ENCODE peak calls at places on chromosomes 16 and 17, in four cellular contexts. T, N, E and Z are unnamed samples.

GRCh38 chr17:81272616-81273015 is 22.5 kb downstream of the SLC38A10 start:
- DNase-seq in N (no peak), E (no peak), T (no peak), Z (no peak)

GRCh38 chr16:80718480-80719220 is 85.7 kb downstream of the CDYL2 start:
- DNase-seq in T (peak; percentile 34), E (no peak), N (no peak), Z (peak; percentile 62)

GRCh38 chr17:49565948-49566491 is 9.7 kb upstream of the NXPH3 start:
- DNase-seq in N (no peak), T (no peak), E (no peak), Z (peak; percentile 47)

GRCh38 chr17:39737331-39737760 is 392 bp upstream of the GRB7 start:
- DNase-seq in N (no peak), T (no peak), E (no peak), Z (no peak)

GRCh38 chr16:82748026-82748425 is 121.3 kb downstream of the CDH13 start:
- DNase-seq in E (no peak), T (peak; percentile 18), N (no peak), Z (peak; percentile 92)

GRCh38 chr17:55726440-55726839 is 3.8 kb upstream of the TMEM100 start:
- DNase-seq in N (no peak), T (no peak), E (no peak), Z (peak; percentile 100)

GRCh38 chr16:63655846-63656245 is 1466.0 kb downstream of the CDH11 start:
- DNase-seq in T (no peak), N (no peak), E (no peak), Z (no peak)

GRCh38 chr16:68297908-68298307 is 12.8 kb downstream of the SLC7A6OS start:
- DNase-seq in T (no peak), N (no peak), E (no peak), Z (no peak)

GRCh38 chr16:27067138-27067537 is 411 bp downstream of the C16orf82 start:
- DNase-seq in E (no peak), N (no peak), T (no peak), Z (no peak)

GRCh38 chr17:42518755-42519545 is 17.1 kb upstream of the NAGLU start:
- DNase-seq in T (no peak), E (no peak), N (no peak), Z (peak; percentile 86)

GRCh38 chr17:18031955-18032354 is 7.0 kb downstream of the ATPAF2 start:
- DNase-seq in E (no peak), N (no peak), T (no peak), Z (no peak)

GRCh38 chr16:86464044-86464443 is 46.3 kb upstream of the FOXF1 start:
- DNase-seq in T (no peak), E (no peak), N (no peak), Z (no peak)

GRCh38 chr17:58822148-58823050 is 66.7 kb downstream of the PPM1E start:
- DNase-seq in E (no peak), N (no peak), T (no peak), Z (no peak)

GRCh38 chr16:58500329-58501241 is 642 bp downstream of the NDRG4 start:
- DNase-seq in E (no peak), T (no peak), N (no peak), Z (no peak)

GRCh38 chr16:24848065-24848464 is 2.3 kb downstream of the SLC5A11 start:
- DNase-seq in N (no peak), T (no peak), E (no peak), Z (peak; percentile 71)

GRCh38 chr16:3094289-3095027 is 4.6 kb downstream of the ZSCAN10 start:
- DNase-seq in E (no peak), T (no peak), N (no peak), Z (peak; percentile 46)

GRCh38 chr17:68591583-68591982 is 9.6 kb downstream of the FAM20A start:
- DNase-seq in T (no peak), N (no peak), E (no peak), Z (no peak)

GRCh38 chr16:58652741-58653140 is 23.1 kb upstream of the CNOT1 start:
- DNase-seq in N (no peak), E (no peak), T (no peak), Z (peak; percentile 32)

GRCh38 chr16:1398826-1399581 is 15.5 kb downstream of the UNKL start:
- DNase-seq in N (no peak), T (no peak), E (no peak), Z (no peak)

GRCh38 chr16:57258226-57258909 is 13.3 kb downstream of the ARL2BP start:
- DNase-seq in E (no peak), T (no peak), N (no peak), Z (no peak)

GRCh38 chr16:88593489-88593888 is 23.3 kb downstream of the ZC3H18 start:
- DNase-seq in T (no peak), N (no peak), E (no peak), Z (no peak)

GRCh38 chr17:37731056-37731455 is 13.8 kb downstream of the HNF1B start:
- DNase-seq in E (no peak), N (no peak), T (no peak), Z (no peak)

GRCh38 chr17:72735602-72736001 is 356.9 kb downstream of the SLC39A11 start:
- DNase-seq in T (no peak), N (no peak), E (no peak), Z (no peak)

GRCh38 chr16:49857423-49858181 is 1.7 kb upstream of the ZNF423 start:
- DNase-seq in E (peak; percentile 64), N (no peak), T (no peak), Z (peak; percentile 46)

GRCh38 chr17:81371910-81372760 is 23.1 kb upstream of the BAHCC1 start:
- DNase-seq in E (no peak), N (no peak), T (no peak), Z (peak; percentile 50)

GRCh38 chr17:8673621-8674020 is 43.1 kb upstream of the MYH10 start:
- DNase-seq in N (no peak), T (no peak), E (no peak), Z (peak; percentile 99)

GRCh38 chr17:37519241-37519985 is 29.7 kb downstream of the DUSP14 start:
- DNase-seq in E (no peak), T (no peak), N (no peak), Z (peak; percentile 24)

GRCh38 chr17:73720187-73720834 is 76.1 kb upstream of the SDK2 start:
- DNase-seq in T (no peak), E (no peak), N (no peak), Z (no peak)

GRCh38 chr16:4682616-4683254 is 10.6 kb upstream of the NUDT16L1 start:
- DNase-seq in N (no peak), E (no peak), T (no peak), Z (no peak)